ENCODE peak calls at places on chromosomes 3 and 15, in nine cellular contexts. A is HL-60, P is GM23338, Y is A549, X is SK-N-SH, H is HCT116, M is HepG2, G is K562, Q is GM12878. J is an unnamed sample.

GRCh38 chr15:69996321-69996720 is 101.4 kb downstream of the TLE3 start:
- DNase-seq in H (no peak), X (peak; percentile 41), A (no peak), M (no peak), Y (no peak), G (no peak), P (no peak), Q (no peak), J (no peak)

GRCh38 chr3:116561529-116561928 is 116.2 kb upstream of the LSAMP start:
- DNase-seq in Y (no peak), X (no peak), G (no peak), H (no peak), Q (no peak), A (no peak), P (peak; percentile 36), M (no peak), J (no peak)

GRCh38 chr3:126743350-126743749 is 39.3 kb downstream of the CHCHD6 start:
- DNase-seq in H (no peak), A (no peak), Y (no peak), Q (no peak), M (no peak), X (no peak), G (no peak), P (no peak), J (no peak)

GRCh38 chr15:90231028-90232017 is 2.4 kb downstream of the CIB1 start:
- DNase-seq in H (no peak), X (no peak), Y (no peak), P (no peak), A (peak; percentile 91), Q (peak; percentile 32), G (no peak), M (no peak), J (no peak)

GRCh38 chr15:31469801-31470545 is 143.3 kb downstream of the KLF13 start:
- DNase-seq in Q (no peak), Y (no peak), A (no peak), X (no peak), G (no peak), M (no peak), P (no peak), H (no peak), J (no peak)

GRCh38 chr15:57355259-57355658 is 21.0 kb upstream of the CGNL1 start:
- DNase-seq in Y (no peak), H (no peak), P (peak; percentile 43), A (no peak), G (no peak), M (no peak), Q (no peak), X (no peak), J (no peak)

GRCh38 chr3:14234197-14235002 is 55.8 kb downstream of the LSM3 start:
- DNase-seq in H (no peak), Y (no peak), M (peak; percentile 16), X (no peak), P (no peak), A (no peak), Q (no peak), G (no peak), J (no peak)

GRCh38 chr3:162141232-162141631 is 644.6 kb downstream of the OTOL1 start:
- DNase-seq in H (no peak), Q (no peak), Y (no peak), M (no peak), A (no peak), X (no peak), G (no peak), P (no peak), J (no peak)

GRCh38 chr15:77528968-77529319 is 103.8 kb downstream of the LINGO1 start:
- DNase-seq in H (no peak), M (no peak), Y (no peak), A (no peak), Q (no peak), G (no peak), P (no peak), X (peak; percentile 81), J (no peak)

GRCh38 chr3:107954845-107955244 is 136.0 kb downstream of the CD47 start:
- DNase-seq in Y (no peak), P (no peak), H (no peak), Q (no peak), M (no peak), A (no peak), G (no peak), X (no peak), J (no peak)

GRCh38 chr3:11803977-11804903 is 42.4 kb downstream of the TAMM41 start:
- DNase-seq in P (peak; percentile 78), Y (peak; percentile 65), M (peak; percentile 51), A (peak; percentile 31), G (peak; percentile 68), Q (no peak), H (peak; percentile 35), X (peak; percentile 57), J (peak; percentile 18)

GRCh38 chr3:113898892-113899291 is 48.9 kb upstream of the ZDHHC23 start:
- DNase-seq in Q (no peak), M (no peak), X (no peak), P (no peak), H (no peak), Y (no peak), A (peak; percentile 16), G (no peak), J (no peak)

GRCh38 chr3:179098388-179099077 is 26.9 kb upstream of the ZMAT3 start:
- DNase-seq in X (no peak), G (peak; percentile 24), H (no peak), Y (no peak), Q (no peak), M (no peak), P (no peak), A (no peak), J (no peak)

GRCh38 chr15:40310001-40310959 is 2.5 kb upstream of the PLCB2 start:
- DNase-seq in G (peak; percentile 79), Q (peak; percentile 17), H (peak; percentile 40), Y (peak; percentile 51), X (peak; percentile 89), M (peak; percentile 46), A (peak; percentile 68), P (peak; percentile 87), J (peak; percentile 30)

GRCh38 chr3:81749285-81749684 is 12.2 kb downstream of the GBE1 start:
- DNase-seq in H (no peak), X (no peak), P (peak; percentile 44), Q (no peak), G (no peak), A (no peak), Y (no peak), M (no peak), J (no peak)

GRCh38 chr3:186589115-186589514 is 18.6 kb downstream of the DNAJB11 start:
- DNase-seq in A (peak; percentile 49), G (peak; percentile 33), X (no peak), Y (peak; percentile 35), H (no peak), M (peak; percentile 60), Q (no peak), P (peak; percentile 62), J (no peak)

GRCh38 chr3:46615050-46615449 is 2.7 kb downstream of the FAM240A start:
- DNase-seq in M (no peak), Y (no peak), Q (no peak), H (no peak), X (no peak), P (no peak), G (no peak), A (no peak), J (no peak)
- TF ChIP-seq REST in M (no peak), Y (no peak), Q (no peak), H (no peak), X (no peak), P (no peak), G (no peak), A (no peak), J (no peak)

DNA sequence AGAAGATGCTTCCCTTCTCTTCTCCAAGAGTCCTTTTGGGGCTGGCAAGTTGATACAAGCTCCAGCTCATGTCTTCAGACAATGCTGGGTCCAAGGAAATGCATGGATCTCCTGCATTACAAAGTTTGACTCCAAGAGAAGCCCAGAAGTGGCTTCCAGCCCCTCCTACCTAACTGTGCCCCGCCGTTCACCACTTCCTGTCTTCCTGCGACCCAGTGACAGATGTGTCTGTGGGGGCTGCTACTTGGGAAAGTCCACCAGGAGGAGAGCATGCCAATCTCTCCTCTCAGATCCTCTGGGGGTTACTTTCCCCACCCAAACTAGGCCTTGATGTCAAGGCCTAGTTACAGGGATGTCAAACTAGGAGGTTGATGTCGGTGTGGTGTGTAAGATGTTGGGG is 133.6 kb upstream of the RASGRP1 start:
- DNase-seq in Q (no peak), M (no peak), P (no peak), X (no peak), G (no peak), A (no peak), H (no peak), Y (no peak), J (no peak)
- H3K27ac ChIP-seq in Q (no peak overlapping the region), M (no peak overlapping the region), P (no peak overlapping the region), X (no peak overlapping the region), G (no peak overlapping the region), A (no peak overlapping the region), H (no peak overlapping the region), Y (no peak overlapping the region), J (no peak overlapping the region)

GRCh38 chr3:195204360-195205166 is 66.4 kb downstream of the XXYLT1 start:
- DNase-seq in A (no peak), P (no peak), G (no peak), Q (peak; percentile 38), Y (no peak), M (no peak), X (peak; percentile 41), H (no peak), J (no peak)
- TF ChIP-seq REST in A (no peak), P (no peak), G (no peak), Q (no peak), Y (no peak), M (no peak), X (no peak), H (no peak), J (no peak)

GRCh38 chr15:48652510-48653076 is 7.1 kb upstream of the FBN1 start:
- DNase-seq in Y (no peak), P (no peak), H (no peak), Q (no peak), A (no peak), X (no peak), M (no peak), G (no peak), J (no peak)

GRCh38 chr15:48653216-48653615 is 7.7 kb upstream of the FBN1 start:
- DNase-seq in G (no peak), M (no peak), Q (no peak), X (no peak), A (no peak), P (no peak), Y (no peak), H (no peak), J (no peak)

GRCh38 chr15:48653913-48654630 is 8.6 kb upstream of the FBN1 start:
- DNase-seq in G (no peak), X (no peak), Q (no peak), Y (no peak), M (no peak), P (no peak), H (no peak), A (no peak), J (no peak)

GRCh38 chr15:48657891-48658591 is 12.5 kb upstream of the FBN1 start:
- DNase-seq in G (no peak), Q (no peak), Y (no peak), M (no peak), H (no peak), P (no peak), X (peak; percentile 38), A (no peak), J (no peak)

DNA sequence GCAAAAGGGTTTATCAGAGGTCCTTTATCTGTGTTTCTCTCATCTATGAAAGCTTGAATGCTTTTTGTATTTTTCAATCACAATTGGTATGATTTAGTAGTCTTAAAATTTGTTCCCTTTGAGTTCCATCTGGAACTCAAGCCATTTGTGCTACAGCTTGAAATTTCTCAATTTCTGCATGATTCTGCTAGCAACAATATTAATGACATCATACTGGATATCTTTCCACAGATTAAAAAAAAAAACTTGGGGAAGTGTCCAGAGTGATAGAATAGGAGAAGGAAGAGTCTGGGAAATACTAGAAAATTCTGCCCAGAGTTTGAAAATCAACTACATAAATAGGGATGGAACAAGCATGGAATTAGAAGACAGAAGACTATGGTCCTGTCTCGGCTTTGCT is 9.3 kb upstream of the FBN1 start:
- DNase-seq in M (no peak), A (no peak), H (no peak), X (no peak), G (no peak), Y (no peak), P (no peak), Q (no peak), J (no peak)
- H3K27ac ChIP-seq in M (no peak overlapping the region), A (no peak overlapping the region), H (no peak overlapping the region), X (no peak overlapping the region), G (no peak overlapping the region), Y (no peak overlapping the region), P (no peak overlapping the region), Q (no peak overlapping the region), J (no peak overlapping the region)

J was measured in Panc1.